ENCODE peak calls at places on chromosomes 3 and 15, in seven cellular contexts. P, H, U, Y, D, W and X are unnamed samples.

GRCh38 chr3:172629470-172629869 is 81.4 kb downstream of the NCEH1 start:
- DNase-seq in P (no peak), H (peak), U (no peak), Y (no peak), D (peak), W (no peak), X (peak)

GRCh38 chr3:72458365-72458764 is 389.9 kb downstream of the SHQ1 start:
- DNase-seq in P (no peak), H (no peak), U (no peak), Y (no peak), D (no peak), W (no peak), X (no peak)

GRCh38 chr15:92818658-92819311 is 81.3 kb upstream of the CHD2 start:
- DNase-seq in P (no peak), H (no peak), U (no peak), Y (no peak), D (no peak), W (no peak), X (no peak)

GRCh38 chr15:40927497-40928346 is 1.4 kb upstream of the DLL4 start:
- DNase-seq in P (no peak), H (no peak), U (no peak), Y (peak), D (peak), W (no peak), X (no peak)

GRCh38 chr3:114694251-114694650 is 400.4 kb downstream of the TIGIT start:
- DNase-seq in P (no peak), H (no peak), U (no peak), Y (no peak), D (no peak), W (no peak), X (no peak)

GRCh38 chr3:174859756-174860155 is 622 bp downstream of the NAALADL2 start:
- DNase-seq in P (no peak), H (no peak), U (no peak), Y (no peak), D (no peak), W (no peak), X (no peak)

GRCh38 chr15:58724471-58724870 is 25.0 kb downstream of the ADAM10 start:
- DNase-seq in P (no peak), H (no peak), U (no peak), Y (no peak), D (no peak), W (peak), X (no peak)

GRCh38 chr3:16112910-16113504 is 61.5 kb upstream of the GALNT15 start:
- DNase-seq in P (no peak), H (peak), U (no peak), Y (no peak), D (no peak), W (no peak), X (peak)